ENCODE peak calls at places on chromosomes 2 and 18, in four cellular contexts. One of them, this sample, is unnamed.

GRCh38 chr2:215841175-215841816 is 172.1 kb downstream of the MREG start:
- DNase-seq in HCT116: no peak
- DNase-seq in GM12878: no peak
- DNase-seq in K562: no peak
- DNase-seq in this sample: no peak

GRCh38 chr2:148560501-148560900 is 84.0 kb upstream of the EPC2 start:
- DNase-seq in HCT116: no peak
- DNase-seq in GM12878: no peak
- DNase-seq in K562: no peak
- DNase-seq in this sample: no peak

GRCh38 chr2:40358783-40359182 is 93.1 kb downstream of the SLC8A1 start:
- DNase-seq in HCT116: no peak
- DNase-seq in K562: no peak
- DNase-seq in GM12878: no peak
- DNase-seq in this sample: no peak

GRCh38 chr2:55052087-55053061 is 2.1 kb upstream of the RTN4 start:
- DNase-seq in K562: no peak
- DNase-seq in GM12878: no peak
- DNase-seq in HCT116: no peak
- DNase-seq in this sample: no peak

GRCh38 chr2:133988316-133988891 is 265.5 kb upstream of the MGAT5 start:
- DNase-seq in GM12878: no peak
- DNase-seq in K562: peak; percentile 58
- DNase-seq in HCT116: no peak
- DNase-seq in this sample: no peak

GRCh38 chr2:168189835-168190426 is 57.5 kb downstream of the STK39 start:
- DNase-seq in GM12878: no peak
- DNase-seq in K562: no peak
- DNase-seq in HCT116: peak; percentile 76
- DNase-seq in this sample: no peak

GRCh38 chr18:42977982-42978595 is 137.4 kb downstream of the RIT2 start:
- DNase-seq in K562: no peak
- DNase-seq in HCT116: no peak
- DNase-seq in GM12878: no peak
- DNase-seq in this sample: no peak

GRCh38 chr2:165876712-165877111 is 76.9 kb downstream of the TTC21B start:
- DNase-seq in GM12878: no peak
- DNase-seq in HCT116: no peak
- DNase-seq in K562: no peak
- DNase-seq in this sample: no peak

GRCh38 chr18:36391426-36392145 is 94.1 kb downstream of the FHOD3 start:
- DNase-seq in GM12878: no peak
- DNase-seq in K562: no peak
- DNase-seq in HCT116: no peak
- DNase-seq in this sample: no peak

GRCh38 chr2:39954346-39954745 is 175.3 kb upstream of the THUMPD2 start:
- DNase-seq in K562: no peak
- DNase-seq in GM12878: no peak
- DNase-seq in HCT116: no peak
- DNase-seq in this sample: no peak

GRCh38 chr2:176150338-176151198 is 782 bp upstream of the HOXD4 start:
- DNase-seq in K562: no peak
- DNase-seq in HCT116: no peak
- DNase-seq in GM12878: no peak
- DNase-seq in this sample: no peak
- TF ChIP-seq ATF3 in K562: no peak
- TF ChIP-seq ATF3 in HCT116: no peak
- TF ChIP-seq ATF3 in GM12878: no peak
- TF ChIP-seq ATF3 in this sample: no peak

GRCh38 chr2:238517209-238517608 is 90.5 kb downstream of the ASB1 start:
- DNase-seq in K562: no peak
- DNase-seq in GM12878: no peak
- DNase-seq in HCT116: no peak
- DNase-seq in this sample: no peak

GRCh38 chr2:238518127-238518827 is 91.5 kb downstream of the ASB1 start:
- DNase-seq in HCT116: no peak
- DNase-seq in GM12878: no peak
- DNase-seq in K562: no peak
- DNase-seq in this sample: no peak

GRCh38 chr2:238512247-238512867 is 85.6 kb downstream of the ASB1 start:
- DNase-seq in HCT116: no peak
- DNase-seq in GM12878: no peak
- DNase-seq in K562: no peak
- DNase-seq in this sample: no peak

GRCh38 chr2:238513346-238513745 is 86.6 kb downstream of the ASB1 start:
- DNase-seq in HCT116: peak; percentile 42
- DNase-seq in GM12878: no peak
- DNase-seq in K562: peak; percentile 60
- DNase-seq in this sample: peak; percentile 80

GRCh38 chr2:238515411-238515810 is 88.7 kb downstream of the ASB1 start:
- DNase-seq in K562: no peak
- DNase-seq in HCT116: no peak
- DNase-seq in GM12878: no peak
- DNase-seq in this sample: no peak
- TF ChIP-seq ATF3 in K562: no peak
- TF ChIP-seq ATF3 in HCT116: no peak
- TF ChIP-seq ATF3 in GM12878: no peak
- TF ChIP-seq ATF3 in this sample: no peak

GRCh38 chr2:181123798-181124217 is 143.4 kb downstream of the UBE2E3 start:
- DNase-seq in GM12878: peak; percentile 53
- DNase-seq in K562: no peak
- DNase-seq in HCT116: no peak
- DNase-seq in this sample: no peak
- TF ChIP-seq ATF3 in GM12878: no peak
- TF ChIP-seq ATF3 in K562: no peak
- TF ChIP-seq ATF3 in HCT116: no peak
- TF ChIP-seq ATF3 in this sample: no peak

GRCh38 chr18:79965119-79965902 is 868 bp downstream of the HSBP1L1 start:
- DNase-seq in K562: peak; percentile 54
- DNase-seq in HCT116: no peak
- DNase-seq in GM12878: no peak
- DNase-seq in this sample: no peak
- TF ChIP-seq ATF3 in K562: no peak
- TF ChIP-seq ATF3 in HCT116: no peak
- TF ChIP-seq ATF3 in GM12878: no peak
- TF ChIP-seq ATF3 in this sample: no peak

GRCh38 chr2:130353291-130354134 is 2.3 kb upstream of the PTPN18 start:
- DNase-seq in K562: no peak
- DNase-seq in GM12878: no peak
- DNase-seq in HCT116: no peak
- DNase-seq in this sample: no peak

GRCh38 chr2:130349174-130349573 is 6.5 kb downstream of the IMP4 start:
- DNase-seq in GM12878: no peak
- DNase-seq in K562: no peak
- DNase-seq in HCT116: no peak
- DNase-seq in this sample: no peak

GRCh38 chr2:130352229-130352628 is 3.6 kb upstream of the PTPN18 start:
- DNase-seq in HCT116: no peak
- DNase-seq in K562: no peak
- DNase-seq in GM12878: no peak
- DNase-seq in this sample: no peak

GRCh38 chr2:130354135-130354420 is 1.8 kb upstream of the PTPN18 start:
- DNase-seq in HCT116: no peak
- DNase-seq in GM12878: no peak
- DNase-seq in K562: no peak
- DNase-seq in this sample: no peak

DNA sequence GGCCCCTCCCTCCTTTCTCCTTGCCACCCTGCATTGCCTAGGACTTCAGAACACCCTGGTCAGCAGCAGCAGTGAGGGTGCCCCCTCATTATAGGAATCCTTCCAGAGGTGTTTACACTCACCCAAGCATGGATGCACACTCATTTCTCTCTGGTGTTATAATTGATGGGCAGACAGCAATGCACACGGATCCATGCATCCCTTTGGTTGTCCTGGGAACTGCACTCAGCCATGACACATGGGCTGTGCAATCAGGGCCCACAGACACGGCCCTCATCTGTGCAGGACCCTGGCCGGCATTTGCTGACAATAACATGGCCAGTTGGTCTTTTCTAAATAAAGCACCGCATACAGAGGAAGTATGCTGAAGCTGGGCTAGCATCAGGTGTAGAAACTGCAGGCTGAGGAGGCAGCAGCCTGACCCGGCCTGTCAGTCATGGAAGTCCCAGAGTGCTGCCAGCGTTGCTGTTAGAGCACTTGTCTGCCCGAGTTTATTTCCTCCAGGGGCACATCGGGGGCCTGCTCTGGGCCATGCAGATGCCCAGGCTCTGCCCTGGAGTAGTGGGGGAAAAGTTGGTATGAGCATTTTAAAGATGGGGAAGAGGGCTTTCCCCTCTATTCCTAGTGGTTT is 4.2 kb upstream of the PTPN18 start:
- DNase-seq in K562: no peak
- DNase-seq in GM12878: no peak
- DNase-seq in HCT116: no peak
- DNase-seq in this sample: no peak
- TF ChIP-seq ATF3 in K562: no peak
- TF ChIP-seq ATF3 in GM12878: no peak
- TF ChIP-seq ATF3 in HCT116: no peak
- TF ChIP-seq ATF3 in this sample: no peak

DNA sequence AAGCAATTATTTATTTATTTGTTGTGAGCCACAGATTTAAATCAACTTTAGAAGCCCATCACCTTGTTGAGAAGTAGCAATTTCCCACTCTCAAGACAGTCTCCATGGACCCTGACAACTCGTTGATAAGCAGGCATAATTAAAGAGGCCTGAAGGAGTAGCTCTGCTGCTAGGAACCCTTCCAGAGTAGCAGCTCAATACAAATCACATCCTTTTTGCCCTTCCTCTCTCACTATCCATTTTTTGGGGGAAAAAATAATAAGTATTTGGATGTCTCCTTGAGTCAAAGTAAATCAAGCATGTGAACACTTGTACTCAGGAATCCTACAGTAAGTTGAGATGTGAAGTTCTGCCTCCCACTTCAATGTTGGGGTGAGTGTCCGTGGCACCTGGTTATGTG is 190.8 kb upstream of the CCDC150 start:
- DNase-seq in GM12878: no peak
- DNase-seq in HCT116: no peak
- DNase-seq in K562: no peak
- DNase-seq in this sample: no peak
- TF ChIP-seq ATF3 in GM12878: peak; percentile 13
- TF ChIP-seq ATF3 in HCT116: no peak
- TF ChIP-seq ATF3 in K562: no peak
- TF ChIP-seq ATF3 in this sample: no peak

DNA sequence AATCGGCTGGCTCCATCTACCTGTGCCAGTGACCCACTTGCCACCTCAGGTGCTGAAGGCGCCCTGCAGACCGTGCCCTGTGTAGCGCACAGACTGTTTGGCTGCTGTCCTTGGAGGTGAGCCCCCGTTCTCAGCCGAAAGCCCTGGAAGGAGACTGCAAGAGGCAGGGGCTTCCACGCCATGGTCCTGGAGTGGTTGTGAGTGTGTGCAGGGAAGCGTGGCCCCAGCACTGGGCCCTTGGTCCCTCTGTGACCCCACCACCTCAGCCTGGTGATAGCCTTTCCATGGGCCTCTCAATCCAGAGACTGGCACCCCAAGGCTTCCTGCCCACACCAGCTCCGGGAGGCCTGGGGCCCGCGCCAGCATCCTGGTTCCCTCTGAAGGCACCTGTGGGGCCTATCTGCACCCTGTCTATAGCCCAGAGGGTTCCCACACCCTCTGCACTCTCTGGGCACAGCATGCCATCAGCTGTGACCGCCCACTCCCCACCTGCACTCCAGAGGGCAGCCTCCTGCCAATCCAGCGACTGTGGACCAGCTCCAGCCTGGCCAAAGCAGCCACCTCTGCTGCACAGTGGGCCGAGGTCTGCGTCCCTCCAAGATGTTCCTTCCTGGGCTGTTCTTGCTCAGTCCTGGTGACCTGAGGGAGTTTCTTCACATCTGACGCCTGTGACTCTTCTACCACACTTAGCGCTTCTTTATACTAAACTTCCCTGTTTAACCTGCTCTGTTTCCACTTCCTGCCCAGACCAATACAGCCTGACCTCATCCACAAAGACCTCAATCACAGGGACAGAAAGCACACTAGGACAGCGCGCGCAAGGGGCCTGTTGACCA is 109.5 kb downstream of the EIPR1 start:
- DNase-seq in HCT116: no peak
- DNase-seq in GM12878: no peak
- DNase-seq in K562: no peak
- DNase-seq in this sample: no peak
- TF ChIP-seq ATF3 in HCT116: no peak
- TF ChIP-seq ATF3 in GM12878: no peak
- TF ChIP-seq ATF3 in K562: no peak
- TF ChIP-seq ATF3 in this sample: no peak

This sample was measured in WTC11.